ENCODE peak calls at places on chromosomes 3 and 15, in six cellular contexts. O is GM12891, Q is K562, E is HepG2, W is GM12878, G is H1. S is an unnamed sample.

GRCh38 chr3:187641319-187641976 is 28.7 kb downstream of the SST start:
- DNase-seq in O (no peak), Q (no peak), G (no peak), E (no peak), W (no peak), S (no peak)

GRCh38 chr15:38642689-38643270 is 78.2 kb upstream of the RASGRP1 start:
- DNase-seq in G (no peak), O (no peak), Q (no peak), E (no peak), W (no peak), S (no peak)

GRCh38 chr3:32583708-32584107 is 13.1 kb upstream of the DYNC1LI1 start:
- DNase-seq in E (no peak), W (no peak), O (no peak), Q (no peak), G (no peak), S (no peak)

GRCh38 chr3:160473233-160473632 is 23.6 kb upstream of the TRIM59 start:
- DNase-seq in E (no peak), O (no peak), Q (no peak), W (no peak), G (no peak), S (no peak)

GRCh38 chr15:81001180-81002003 is 669 bp downstream of the TLNRD1 start:
- DNase-seq in O (no peak), E (no peak), G (peak), Q (peak), W (no peak), S (peak)

GRCh38 chr3:64667887-64668581 is 19.8 kb downstream of the ADAMTS9 start:
- DNase-seq in W (no peak), G (no peak), Q (no peak), E (no peak), O (no peak), S (no peak)

GRCh38 chr3:10170915-10171478 is 6.3 kb downstream of the IRAK2 start:
- DNase-seq in Q (peak), G (no peak), W (no peak), O (no peak), E (no peak), S (no peak)

GRCh38 chr15:75360391-75360790 is 8.0 kb downstream of the MAN2C1 start:
- DNase-seq in G (no peak), O (peak), E (no peak), Q (no peak), W (no peak), S (no peak)

GRCh38 chr3:151460240-151460639 is 621 bp downstream of the IGSF10 start:
- DNase-seq in O (no peak), G (no peak), E (no peak), W (no peak), Q (no peak), S (no peak)

GRCh38 chr3:50339485-50340196 is 995 bp downstream of the RASSF1 start:
- DNase-seq in O (no peak), Q (no peak), G (no peak), E (no peak), W (no peak), S (no peak)

GRCh38 chr3:189488241-189488767 is 142.9 kb upstream of the TP63 start:
- DNase-seq in W (no peak), G (no peak), Q (no peak), O (no peak), E (no peak), S (no peak)

GRCh38 chr3:47783673-47784072 is 2.0 kb upstream of the SMARCC1 start:
- DNase-seq in G (no peak), W (no peak), Q (no peak), E (no peak), O (no peak), S (no peak)

GRCh38 chr3:9499455-9500107 is 54.0 kb downstream of the LHFPL4 start:
- DNase-seq in W (no peak), E (no peak), Q (no peak), G (peak), O (no peak), S (no peak)

GRCh38 chr3:188330138-188330537 is 176.2 kb downstream of the LPP start:
- DNase-seq in E (no peak), G (no peak), O (no peak), Q (no peak), W (no peak), S (no peak)

GRCh38 chr3:100586832-100587231 is 22.6 kb upstream of the ADGRG7 start:
- DNase-seq in W (no peak), Q (no peak), O (no peak), G (no peak), E (no peak), S (no peak)

GRCh38 chr15:38651328-38652038 is 86.9 kb upstream of the RASGRP1 start:
- DNase-seq in G (no peak), Q (peak), E (no peak), O (no peak), W (no peak), S (no peak)

GRCh38 chr3:9903904-9904303 is 1.3 kb downstream of the IL17RE start:
- DNase-seq in G (no peak), E (no peak), O (no peak), W (no peak), Q (no peak), S (no peak)

GRCh38 chr3:79012946-79013362 is 754.8 kb downstream of the ROBO1 start:
- DNase-seq in G (no peak), E (no peak), O (no peak), Q (no peak), W (no peak), S (no peak)

GRCh38 chr3:10992946-10993728 is 589 bp downstream of the SLC6A1 start:
- DNase-seq in W (no peak), E (no peak), Q (no peak), G (peak), O (no peak), S (no peak)

GRCh38 chr3:170467007-170467406 is 48.3 kb downstream of the CLDN11 start:
- DNase-seq in G (peak), W (no peak), O (no peak), E (peak), Q (no peak), S (no peak)

GRCh38 chr3:195909645-195910498 is 1.5 kb upstream of the TNK2 start:
- DNase-seq in E (peak), W (no peak), O (peak), Q (peak), G (peak), S (peak)

GRCh38 chr15:43190178-43190577 is 5.0 kb downstream of the CCNDBP1 start:
- DNase-seq in W (no peak), E (no peak), G (no peak), O (no peak), Q (no peak), S (no peak)

GRCh38 chr3:159796744-159797143 is 191.9 kb upstream of the IL12A start:
- DNase-seq in G (no peak), O (no peak), Q (no peak), E (no peak), W (no peak), S (no peak)

GRCh38 chr3:72145506-72146380 is 360.8 kb upstream of the PROK2 start:
- DNase-seq in O (no peak), Q (no peak), E (no peak), W (no peak), G (no peak), S (no peak)

GRCh38 chr3:72143970-72144717 is 359.2 kb upstream of the PROK2 start:
- DNase-seq in E (peak), W (no peak), Q (no peak), G (no peak), O (no peak), S (no peak)

GRCh38 chr3:72143322-72143721 is 358.4 kb upstream of the PROK2 start:
- DNase-seq in W (no peak), O (no peak), G (no peak), Q (peak), E (peak), S (no peak)

GRCh38 chr3:72147600-72147999 is 362.7 kb upstream of the PROK2 start:
- DNase-seq in O (no peak), G (no peak), E (no peak), Q (no peak), W (no peak), S (no peak)

GRCh38 chr3:72144773-72145505 is 360.0 kb upstream of the PROK2 start:
- DNase-seq in O (no peak), G (no peak), Q (peak), W (no peak), E (peak), S (peak)
- TF ChIP-seq TAF1 in O (no peak), G (no peak), Q (peak), W (no peak), E (no peak), S (no peak)

GRCh38 chr15:63373330-63373729 is 8.3 kb downstream of the CA12 start:
- DNase-seq in Q (no peak), E (no peak), O (no peak), W (no peak), G (no peak), S (no peak)

GRCh38 chr15:63372753-63373152 is 8.9 kb downstream of the CA12 start:
- DNase-seq in Q (no peak), G (no peak), O (no peak), E (no peak), W (no peak), S (no peak)

GRCh38 chr15:63370764-63371163 is 10.9 kb downstream of the CA12 start:
- DNase-seq in W (no peak), Q (no peak), E (no peak), O (no peak), G (no peak), S (no peak)

GRCh38 chr15:63371297-63371918 is 10.2 kb downstream of the CA12 start:
- DNase-seq in O (no peak), Q (no peak), E (no peak), G (no peak), W (no peak), S (no peak)

DNA sequence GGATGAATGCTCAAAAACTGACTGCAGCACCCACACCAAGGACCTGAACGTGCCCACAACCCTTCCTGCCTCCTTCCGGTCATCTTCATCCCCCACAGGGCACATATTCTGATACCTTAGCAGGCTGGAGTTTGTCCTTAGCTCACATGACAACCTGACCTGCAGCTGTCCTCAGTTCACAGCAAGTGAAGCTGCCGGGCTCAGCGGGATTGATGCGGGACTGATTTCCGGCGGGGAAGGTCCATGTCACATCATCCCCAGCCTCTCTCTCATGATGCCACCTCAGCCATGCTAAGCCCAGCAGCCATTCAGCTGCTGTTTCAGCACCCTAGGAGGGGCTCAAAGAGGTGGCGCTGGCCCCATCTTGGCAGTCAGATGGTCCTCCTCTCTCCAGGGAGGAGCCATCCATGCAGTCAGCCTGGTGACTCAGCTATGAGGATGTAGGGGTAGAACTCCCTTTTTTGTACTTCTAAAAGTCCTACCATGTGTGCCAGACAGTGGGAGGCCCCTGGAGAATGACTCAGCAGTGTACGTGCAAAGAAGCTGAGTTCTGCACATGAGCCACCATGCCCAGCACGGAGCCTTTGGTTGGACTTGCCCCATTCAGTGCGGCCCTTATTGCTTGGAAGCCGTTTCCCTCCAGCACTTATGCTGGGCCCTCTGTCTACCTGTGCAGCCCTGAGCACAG is 9.5 kb downstream of the CA12 start:
- DNase-seq in Q (peak), W (no peak), O (no peak), E (no peak), G (no peak), S (no peak)
- TF ChIP-seq POLR2A in Q (no peak), W (no peak), O (no peak), E (no peak), G (no peak), S (no peak)

DNA sequence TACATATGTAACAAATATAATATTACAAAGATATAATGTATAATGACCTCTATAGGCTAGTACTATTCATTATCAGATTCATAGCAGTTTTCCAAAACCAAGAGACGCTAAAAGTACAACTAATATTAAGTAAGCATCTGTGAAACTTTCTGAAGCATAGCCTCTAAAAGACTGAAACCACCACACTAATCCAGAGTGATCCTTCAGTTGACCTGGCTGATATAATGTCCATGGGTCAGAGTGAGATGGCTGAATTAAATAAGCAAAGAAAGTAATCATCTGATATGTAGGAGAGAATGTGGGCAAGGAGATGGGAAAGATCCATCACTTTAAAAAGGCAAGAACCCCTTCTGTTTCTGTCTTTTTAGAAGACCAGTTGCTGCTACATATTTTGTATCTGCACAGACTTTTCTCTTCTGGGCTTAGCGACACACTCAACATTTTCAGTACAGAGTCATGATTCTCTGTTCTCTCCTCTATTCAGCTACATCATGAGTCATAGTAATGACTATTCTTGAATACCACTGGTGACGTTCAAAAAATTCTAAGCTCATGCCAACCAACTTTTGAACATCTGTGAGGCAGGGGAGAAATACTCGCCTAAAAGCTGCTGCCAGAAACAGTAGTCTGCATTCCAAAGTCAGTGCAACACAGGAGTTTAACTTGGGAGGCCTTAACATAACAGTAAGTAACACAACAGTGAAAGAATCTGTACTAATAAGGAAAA is 149.6 kb downstream of the MAGI1 start:
- DNase-seq in O (no peak), E (no peak), Q (no peak), G (no peak), W (no peak), S (no peak)
- TF ChIP-seq POLR2AphosphoS5 in O (no peak), E (no peak), Q (no peak), G (no peak), W (no peak), S (no peak)

DNA sequence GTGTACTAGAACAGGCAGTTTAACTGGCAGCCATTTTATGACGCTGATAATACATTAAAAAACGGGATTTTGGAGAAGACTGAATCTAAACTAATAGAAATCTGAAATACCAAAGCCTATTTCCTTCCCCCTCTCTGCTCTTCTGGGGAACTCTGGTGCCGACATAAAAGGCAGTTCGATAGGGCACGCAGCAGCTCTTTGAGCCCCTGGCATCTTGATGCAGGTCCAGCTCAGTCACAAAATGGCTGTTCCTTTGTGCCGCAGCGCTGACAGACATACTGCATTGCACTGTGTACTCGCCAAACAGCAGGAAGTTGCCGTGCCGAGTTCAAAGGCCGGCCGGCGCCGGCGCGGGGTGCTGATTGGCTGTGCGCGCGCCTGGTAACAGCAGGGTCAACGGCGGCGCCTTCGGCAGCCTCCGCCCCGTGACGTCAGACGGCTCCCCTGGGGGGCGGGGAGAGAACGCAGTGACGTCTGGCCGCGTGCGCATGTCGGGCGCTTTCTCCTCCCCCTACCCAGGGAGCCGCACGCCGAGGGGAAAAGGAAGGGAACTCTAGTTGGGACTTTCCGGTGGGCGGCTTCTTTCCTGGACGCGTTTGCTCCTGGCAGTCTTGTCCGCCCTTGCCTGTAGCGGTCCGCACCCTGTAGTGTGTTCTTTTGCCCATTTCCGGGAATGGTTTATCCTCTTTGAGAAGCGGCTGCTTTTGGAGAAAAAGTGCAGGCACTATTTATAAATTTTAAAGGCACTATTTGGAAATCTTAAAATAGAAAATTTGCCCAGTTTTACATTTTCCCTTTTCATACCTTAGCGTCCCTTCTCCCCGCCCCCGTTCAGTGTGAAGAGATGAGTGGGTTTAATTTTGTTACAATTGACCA is 4.1 kb downstream of the CHD2 start:
- DNase-seq in O (peak), W (peak), E (peak), G (peak), Q (peak), S (peak)
- TF ChIP-seq TAF1 in O (peak), W (peak), E (peak), G (peak), Q (peak), S (peak)

DNA sequence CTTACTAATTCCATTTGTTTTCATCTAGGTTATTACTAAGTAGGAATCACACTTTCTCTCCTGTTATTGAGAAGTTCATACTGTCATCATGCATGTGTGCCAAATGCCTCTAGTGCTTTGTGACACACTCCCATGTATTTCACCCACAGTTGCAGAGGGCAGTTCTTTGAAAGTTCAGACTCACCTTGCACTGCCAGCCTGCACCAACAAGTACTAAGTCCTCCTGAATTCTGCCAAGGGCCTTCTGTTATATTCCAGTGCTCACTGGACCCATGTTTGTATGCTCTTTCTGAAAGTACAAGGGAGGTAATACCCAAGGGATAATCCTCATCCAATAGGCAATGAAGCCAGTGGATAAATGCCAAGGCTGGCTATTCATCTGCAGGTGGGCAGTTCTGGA is 136.6 kb upstream of the ARPP21 start:
- DNase-seq in E (no peak), G (no peak), O (no peak), W (no peak), Q (no peak), S (no peak)
- TF ChIP-seq POLR2A in E (no peak), G (no peak), O (no peak), W (no peak), Q (no peak), S (no peak)

GRCh38 chr3:58090351-58090750 is 82.1 kb downstream of the FLNB start:
- DNase-seq in G (no peak), E (no peak), W (no peak), Q (no peak), O (no peak), S (no peak)
- TF ChIP-seq POLR2AphosphoS5 in G (no peak), E (no peak), W (no peak), Q (no peak), O (no peak), S (no peak)

GRCh38 chr3:62373215-62373614 is at the start of gene FEZF2:
- DNase-seq in Q (no peak), W (no peak), O (no peak), E (no peak), G (peak), S (no peak)
- TF ChIP-seq TAF1 in Q (no peak), W (no peak), O (no peak), E (no peak), G (no peak), S (no peak)